ENCODE peak calls at places on chromosomes 12 and 14, in five cellular contexts. U is stimulated activated CD8-positive, alpha-beta memory T cell treated with anti-CD3 and anti-CD28 coated beads, Interleukin-15, amount 100 ng/mL, for 24 hours; N is activated CD4-positive, alpha-beta T cell treated with anti-CD3 and anti-CD28 coated beads, Interleukin-2, amount 50 U/mL, for 1 hour; R is neural crest cell; S is MCF 10A. C is an unnamed sample.
A peak's percentile ranks its signal among the peaks of the same experiment; 100 is the strongest.

GRCh38 chr12:5262450-5262849 is 169.5 kb upstream of the NTF3 start:
- DNase-seq in U (no peak), R (no peak), S (no peak), N (no peak), C (no peak)

GRCh38 chr12:127355061-127355820 is 911.7 kb upstream of the TMEM132C start:
- DNase-seq in S (peak; percentile 48), N (no peak), R (no peak), U (no peak), C (no peak)

GRCh38 chr14:92199763-92200162 is 78.0 kb downstream of the CPSF2 start:
- DNase-seq in U (no peak), S (no peak), N (no peak), R (no peak), C (no peak)

GRCh38 chr14:62691613-62692489 is 353.4 kb downstream of the KCNH5 start:
- DNase-seq in R (no peak), N (no peak), S (peak; percentile 97), U (no peak), C (no peak)

GRCh38 chr14:56590535-56590951 is 10.9 kb downstream of the TMEM260 start:
- DNase-seq in S (no peak), R (peak; percentile 3), N (no peak), U (no peak), C (no peak)

GRCh38 chr14:71636076-71636475 is 296.2 kb upstream of the RGS6 start:
- DNase-seq in R (no peak), N (no peak), U (no peak), S (no peak), C (no peak)

GRCh38 chr14:35669782-35670181 is 135.8 kb downstream of the INSM2 start:
- DNase-seq in S (no peak), N (no peak), U (no peak), R (no peak), C (no peak)

GRCh38 chr12:79114896-79115295 is 250.3 kb downstream of the SYT1 start:
- DNase-seq in R (no peak), N (no peak), U (no peak), S (no peak), C (no peak)

GRCh38 chr12:84599539-84599938 is 313.1 kb downstream of the SLC6A15 start:
- DNase-seq in R (no peak), N (no peak), U (no peak), S (peak; percentile 27), C (no peak)

GRCh38 chr12:81255947-81256346 is 178.1 kb downstream of the ACSS3 start:
- DNase-seq in S (no peak), N (no peak), R (no peak), U (no peak), C (no peak)

GRCh38 chr14:38616959-38617358 is 361.1 kb upstream of the CLEC14A start:
- DNase-seq in S (peak; percentile 5), R (no peak), U (no peak), N (no peak), C (peak; percentile 83)

GRCh38 chr14:77991128-77991772 is 178.9 kb upstream of the NRXN3 start:
- DNase-seq in U (no peak), N (no peak), S (no peak), R (no peak), C (peak; percentile 43)

GRCh38 chr14:65229431-65230286 is 127.3 kb upstream of the MAX start:
- DNase-seq in R (peak; percentile 58), N (peak; percentile 41), U (peak; percentile 6), S (no peak), C (peak; percentile 55)

GRCh38 chr14:96484391-96484790 is 17.8 kb upstream of the PAPOLA start:
- DNase-seq in R (no peak), N (no peak), U (no peak), S (no peak), C (no peak)

GRCh38 chr14:23300687-23301223 is 1.9 kb downstream of the PPP1R3E start:
- DNase-seq in S (peak; percentile 22), N (peak; percentile 5), U (no peak), R (no peak), C (peak; percentile 33)

GRCh38 chr12:65930114-65930828 is 106.0 kb downstream of the HMGA2 start:
- DNase-seq in S (no peak), N (no peak), R (no peak), U (no peak), C (no peak)

GRCh38 chr14:94366146-94366887 is 22.1 kb downstream of the SERPINA1 start:
- DNase-seq in U (no peak), R (no peak), N (no peak), S (no peak), C (no peak)

GRCh38 chr14:54564799-54565235 is 2.1 kb upstream of the SAMD4A start:
- DNase-seq in U (no peak), S (peak; percentile 59), R (no peak), N (no peak), C (peak; percentile 51)